ENCODE peak calls at places on chromosomes 6 and 20, in seven cellular contexts. A is Right ventricle myocardium superior, X is mesothelial cell of epicardium, J is T-helper 9 cell, E is AG09309, S is foreskin fibroblast, V is H9. R is an unnamed sample.

GRCh38 chr6:15387118-15387517 is 141.2 kb downstream of the JARID2 start:
- DNase-seq in A (no peak), X (no peak), J (no peak), E (no peak), S (peak), V (no peak), R (no peak)

GRCh38 chr20:23667666-23668065 is 21.2 kb downstream of the CST4 start:
- DNase-seq in A (no peak), X (no peak), J (no peak), E (no peak), S (no peak), V (no peak), R (no peak)

GRCh38 chr6:22956029-22956715 is 386.8 kb downstream of the HDGFL1 start:
- DNase-seq in A (no peak), X (no peak), J (no peak), E (no peak), S (no peak), V (no peak), R (no peak)

GRCh38 chr6:26270903-26271639 is 93.9 kb upstream of the BTN3A2 start:
- DNase-seq in A (peak), X (peak), J (peak), E (peak), S (peak), V (peak), R (no peak)

GRCh38 chr6:41682497-41682961 is 44.3 kb downstream of the MDFI start:
- DNase-seq in A (peak), X (no peak), J (no peak), E (no peak), S (no peak), V (no peak), R (no peak)

GRCh38 chr20:61833807-61834610 is 231.7 kb downstream of the TAF4 start:
- DNase-seq in A (peak), X (no peak), J (no peak), E (no peak), S (no peak), V (no peak), R (no peak)

GRCh38 chr6:159720708-159721107 is 6.6 kb upstream of the WTAP start:
- DNase-seq in A (no peak), X (no peak), J (peak), E (no peak), S (no peak), V (no peak), R (no peak)

GRCh38 chr20:38121741-38122140 is 43.3 kb downstream of the TGM2 start:
- DNase-seq in A (no peak), X (peak), J (no peak), E (no peak), S (no peak), V (no peak), R (no peak)

GRCh38 chr6:168451805-168452204 is 10.8 kb downstream of the SMOC2 start:
- DNase-seq in A (no peak), X (no peak), J (no peak), E (no peak), S (no peak), V (peak), R (no peak)

GRCh38 chr6:108260126-108260808 is 573 bp downstream of the SNX3 start:
- DNase-seq in A (peak), X (no peak), J (no peak), E (peak), S (peak), V (peak), R (no peak)

GRCh38 chr6:133456439-133456838 is 215.3 kb downstream of the EYA4 start:
- DNase-seq in A (no peak), X (no peak), J (no peak), E (no peak), S (no peak), V (no peak), R (no peak)

GRCh38 chr6:168915242-168915641 is 338.4 kb downstream of the THBS2 start:
- DNase-seq in A (no peak), X (no peak), J (no peak), E (no peak), S (no peak), V (no peak), R (no peak)

GRCh38 chr6:165831812-165832470 is 168.9 kb upstream of the PDE10A start:
- DNase-seq in A (no peak), X (no peak), J (no peak), E (no peak), S (no peak), V (no peak), R (no peak)

GRCh38 chr6:53119772-53120409 is 28.8 kb downstream of the GCM1 start:
- DNase-seq in A (no peak), X (no peak), J (no peak), E (no peak), S (peak), V (peak), R (no peak)

GRCh38 chr6:144346719-144347446 is 61.7 kb downstream of the UTRN start:
- DNase-seq in A (no peak), X (no peak), J (no peak), E (no peak), S (peak), V (no peak), R (no peak)

GRCh38 chr6:107561325-107561724 is 71.4 kb downstream of the SOBP start:
- DNase-seq in A (peak), X (no peak), J (no peak), E (no peak), S (no peak), V (no peak), R (no peak)

GRCh38 chr6:142356271-142356938 is 54.6 kb downstream of the ADGRG6 start:
- DNase-seq in A (no peak), X (no peak), J (no peak), E (no peak), S (no peak), V (no peak), R (no peak)

GRCh38 chr20:37940161-37940560 is 37.2 kb downstream of the VSTM2L start:
- DNase-seq in A (no peak), X (peak), J (no peak), E (no peak), S (no peak), V (peak), R (no peak)

GRCh38 chr6:162387723-162388382 is 339.7 kb downstream of the PRKN start:
- DNase-seq in A (peak), X (no peak), J (no peak), E (no peak), S (no peak), V (no peak), R (no peak)

GRCh38 chr6:87590989-87591388 is 1.1 kb downstream of the ORC3 start:
- DNase-seq in A (no peak), X (no peak), J (no peak), E (no peak), S (no peak), V (no peak), R (no peak)

GRCh38 chr20:14197097-14197496 is 140.3 kb downstream of the FLRT3 start:
- DNase-seq in A (no peak), X (no peak), J (no peak), E (peak), S (peak), V (no peak), R (no peak)

GRCh38 chr20:31560900-31561598 is 44.0 kb upstream of the ID1 start:
- DNase-seq in A (no peak), X (no peak), J (no peak), E (peak), S (peak), V (no peak), R (no peak)

GRCh38 chr20:2206957-2207769 is 88.6 kb upstream of the TGM3 start:
- DNase-seq in A (peak), X (peak), J (peak), E (peak), S (peak), V (peak), R (peak)

GRCh38 chr6:53320964-53321363 is 27.8 kb downstream of the ELOVL5 start:
- DNase-seq in A (no peak), X (no peak), J (no peak), E (no peak), S (no peak), V (no peak), R (no peak)

GRCh38 chr6:110492584-110492983 is 16.2 kb upstream of the SLC22A16 start:
- DNase-seq in A (no peak), X (no peak), J (no peak), E (no peak), S (no peak), V (no peak), R (no peak)

GRCh38 chr20:41334036-41334435 is 6.6 kb upstream of the LPIN3 start:
- DNase-seq in A (no peak), X (no peak), J (no peak), E (no peak), S (no peak), V (no peak), R (no peak)

GRCh38 chr6:5328800-5329199 is 67.5 kb downstream of the FARS2 start:
- DNase-seq in A (no peak), X (no peak), J (no peak), E (no peak), S (no peak), V (no peak), R (no peak)

GRCh38 chr6:17938885-17939284 is 48.5 kb downstream of the KIF13A start:
- DNase-seq in A (no peak), X (no peak), J (no peak), E (no peak), S (peak), V (no peak), R (no peak)

GRCh38 chr20:6402026-6402425 is 279.2 kb upstream of the FERMT1 start:
- DNase-seq in A (no peak), X (no peak), J (no peak), E (no peak), S (no peak), V (no peak), R (no peak)

GRCh38 chr6:113586413-113586812 is 270.7 kb upstream of the MARCKS start:
- DNase-seq in A (no peak), X (no peak), J (no peak), E (no peak), S (peak), V (no peak), R (no peak)

GRCh38 chr6:152054441-152054840 is 247.0 kb downstream of the ESR1 start:
- DNase-seq in A (no peak), X (no peak), J (no peak), E (peak), S (peak), V (no peak), R (no peak)

GRCh38 chr6:1987640-1988039 is 257.8 kb downstream of the GMDS start:
- DNase-seq in A (no peak), X (no peak), J (no peak), E (peak), S (peak), V (no peak), R (no peak)

GRCh38 chr20:4787069-4787468 is 65.4 kb downstream of the PRND start:
- DNase-seq in A (no peak), X (no peak), J (no peak), E (no peak), S (peak), V (no peak), R (no peak)

GRCh38 chr6:24836116-24836515 is 37.4 kb upstream of the ARMH2 start:
- DNase-seq in A (no peak), X (no peak), J (no peak), E (no peak), S (no peak), V (no peak), R (no peak)

GRCh38 chr20:61601853-61602252 is 349.8 kb downstream of the CDH4 start:
- DNase-seq in A (no peak), X (no peak), J (no peak), E (no peak), S (no peak), V (no peak), R (no peak)

GRCh38 chr6:126548301-126548700 is 208.4 kb downstream of the CENPW start:
- DNase-seq in A (no peak), X (no peak), J (no peak), E (no peak), S (no peak), V (no peak), R (no peak)

GRCh38 chr6:75283907-75284284 is 696 bp downstream of the TMEM30A start:
- DNase-seq in A (no peak), X (no peak), J (no peak), E (no peak), S (no peak), V (no peak), R (no peak)